ENCODE peak calls at places on chromosome 2, in ten cellular contexts. One of them, this sample, is unnamed.

GRCh38 chr2:234100686-234101085 is 50.2 kb downstream of the SPP2 start:
- DNase-seq in GM23338: no peak
- DNase-seq in mucosa of descending colon: no peak
- DNase-seq in colonic mucosa: no peak
- DNase-seq in thyroid gland: no peak
- DNase-seq in sigmoid colon: no peak
- DNase-seq in lower lobe of right lung: no peak
- DNase-seq in HCT116: no peak
- DNase-seq in transverse colon: no peak
- DNase-seq in uterus: no peak
- DNase-seq in this sample: peak

GRCh38 chr2:133773862-133774674 is 205.8 kb upstream of the NCKAP5 start:
- DNase-seq in transverse colon: no peak
- DNase-seq in colonic mucosa: no peak
- DNase-seq in lower lobe of right lung: no peak
- DNase-seq in mucosa of descending colon: no peak
- DNase-seq in thyroid gland: no peak
- DNase-seq in sigmoid colon: peak
- DNase-seq in HCT116: no peak
- DNase-seq in uterus: no peak
- DNase-seq in GM23338: no peak
- DNase-seq in this sample: no peak

GRCh38 chr2:179543361-179543901 is 278.8 kb upstream of the SESTD1 start:
- DNase-seq in thyroid gland: no peak
- DNase-seq in sigmoid colon: no peak
- DNase-seq in lower lobe of right lung: no peak
- DNase-seq in uterus: no peak
- DNase-seq in transverse colon: no peak
- DNase-seq in colonic mucosa: no peak
- DNase-seq in GM23338: peak
- DNase-seq in HCT116: no peak
- DNase-seq in mucosa of descending colon: no peak
- DNase-seq in this sample: no peak

GRCh38 chr2:232897971-232898408 is 27.9 kb downstream of the SNORC start:
- DNase-seq in transverse colon: no peak
- DNase-seq in thyroid gland: no peak
- DNase-seq in sigmoid colon: no peak
- DNase-seq in GM23338: no peak
- DNase-seq in mucosa of descending colon: peak
- DNase-seq in lower lobe of right lung: no peak
- DNase-seq in HCT116: no peak
- DNase-seq in uterus: no peak
- DNase-seq in colonic mucosa: no peak
- DNase-seq in this sample: no peak

GRCh38 chr2:210458395-210458794 is 18.2 kb downstream of the LANCL1 start:
- DNase-seq in sigmoid colon: no peak
- DNase-seq in transverse colon: no peak
- DNase-seq in uterus: no peak
- DNase-seq in GM23338: no peak
- DNase-seq in colonic mucosa: no peak
- DNase-seq in mucosa of descending colon: no peak
- DNase-seq in HCT116: no peak
- DNase-seq in thyroid gland: no peak
- DNase-seq in lower lobe of right lung: no peak
- DNase-seq in this sample: no peak

GRCh38 chr2:21382980-21383520 is 259.3 kb downstream of the TDRD15 start:
- DNase-seq in colonic mucosa: no peak
- DNase-seq in sigmoid colon: no peak
- DNase-seq in HCT116: no peak
- DNase-seq in transverse colon: no peak
- DNase-seq in lower lobe of right lung: no peak
- DNase-seq in mucosa of descending colon: no peak
- DNase-seq in thyroid gland: no peak
- DNase-seq in GM23338: no peak
- DNase-seq in uterus: no peak
- DNase-seq in this sample: no peak

GRCh38 chr2:142603761-142604160 is 273.7 kb upstream of the KYNU start:
- DNase-seq in uterus: no peak
- DNase-seq in HCT116: no peak
- DNase-seq in sigmoid colon: no peak
- DNase-seq in mucosa of descending colon: no peak
- DNase-seq in lower lobe of right lung: no peak
- DNase-seq in thyroid gland: no peak
- DNase-seq in GM23338: no peak
- DNase-seq in transverse colon: no peak
- DNase-seq in colonic mucosa: no peak
- DNase-seq in this sample: no peak

GRCh38 chr2:39625193-39625926 is 40.4 kb upstream of the TMEM178A start:
- DNase-seq in transverse colon: no peak
- DNase-seq in sigmoid colon: no peak
- DNase-seq in uterus: no peak
- DNase-seq in colonic mucosa: no peak
- DNase-seq in HCT116: no peak
- DNase-seq in mucosa of descending colon: no peak
- DNase-seq in lower lobe of right lung: no peak
- DNase-seq in thyroid gland: no peak
- DNase-seq in GM23338: peak
- DNase-seq in this sample: no peak

DNA sequence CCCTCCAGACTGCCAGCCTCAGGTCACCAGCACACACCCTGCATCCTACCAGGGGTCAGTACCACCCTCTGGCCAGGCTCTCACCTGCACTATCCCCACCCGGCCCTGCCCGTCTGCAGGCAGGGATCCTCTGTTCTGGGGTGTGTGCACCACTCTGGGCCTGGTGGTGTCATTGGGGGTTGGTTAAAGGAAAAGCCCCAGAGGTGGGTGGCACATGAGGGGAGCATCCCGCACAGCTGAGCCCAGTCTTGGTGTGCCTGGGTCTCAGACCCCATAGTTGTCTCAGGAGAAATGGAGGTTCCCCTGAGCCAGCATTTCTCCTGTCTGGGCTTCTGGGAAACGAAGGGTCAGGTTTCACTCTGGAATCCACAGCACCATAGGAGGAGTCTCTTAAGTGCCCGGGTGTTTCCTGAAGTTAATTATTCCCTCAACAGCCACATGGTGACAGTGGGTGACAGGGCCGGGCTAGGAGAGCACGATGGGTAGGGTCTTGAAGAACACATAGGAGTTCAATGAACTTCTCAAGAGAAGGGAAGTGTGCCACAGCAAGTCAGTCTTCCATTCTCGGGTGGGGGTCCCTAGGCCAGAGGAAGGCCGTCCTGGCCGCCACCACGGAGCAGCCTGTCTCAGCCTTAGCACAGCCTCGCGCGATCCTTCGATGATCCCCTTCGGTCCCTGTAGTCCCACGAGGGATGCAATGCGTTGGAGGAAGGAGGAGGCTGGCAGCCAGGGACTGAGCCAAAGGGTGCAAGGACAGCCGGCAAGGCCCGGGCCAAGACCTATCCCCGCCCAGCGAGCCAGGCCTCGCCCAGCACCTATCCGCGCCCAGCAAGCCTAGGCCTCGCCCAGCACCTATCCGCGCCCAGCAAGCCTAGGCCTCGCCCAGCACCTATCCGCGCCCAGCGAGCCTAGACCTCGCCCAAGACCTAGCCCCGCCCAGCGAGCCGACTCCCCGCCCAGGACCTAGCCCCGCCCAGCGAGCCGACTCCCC is 1.1 kb upstream of the FARP2 start:
- DNase-seq in mucosa of descending colon: peak
- DNase-seq in HCT116: peak
- DNase-seq in sigmoid colon: peak
- DNase-seq in thyroid gland: peak
- DNase-seq in lower lobe of right lung: peak
- DNase-seq in colonic mucosa: peak
- DNase-seq in GM23338: peak
- DNase-seq in transverse colon: peak
- DNase-seq in uterus: peak
- DNase-seq in this sample: peak
- H3K4me3 ChIP-seq in mucosa of descending colon: no peak
- H3K4me3 ChIP-seq in HCT116: peak
- H3K4me3 ChIP-seq in sigmoid colon: peak
- H3K4me3 ChIP-seq in thyroid gland: no peak
- H3K4me3 ChIP-seq in lower lobe of right lung: peak
- H3K4me3 ChIP-seq in colonic mucosa: peak
- H3K4me3 ChIP-seq in GM23338: peak
- H3K4me3 ChIP-seq in transverse colon: peak
- H3K4me3 ChIP-seq in uterus: peak
- H3K4me3 ChIP-seq in this sample: no peak

GRCh38 chr2:121336528-121337294 is 51.7 kb upstream of the TFCP2L1 start:
- DNase-seq in uterus: no peak
- DNase-seq in HCT116: no peak
- DNase-seq in transverse colon: no peak
- DNase-seq in lower lobe of right lung: no peak
- DNase-seq in thyroid gland: peak
- DNase-seq in colonic mucosa: no peak
- DNase-seq in GM23338: peak
- DNase-seq in mucosa of descending colon: no peak
- DNase-seq in sigmoid colon: peak
- DNase-seq in this sample: no peak
- H3K4me3 ChIP-seq in uterus: no peak
- H3K4me3 ChIP-seq in HCT116: no peak
- H3K4me3 ChIP-seq in transverse colon: no peak
- H3K4me3 ChIP-seq in lower lobe of right lung: no peak
- H3K4me3 ChIP-seq in thyroid gland: no peak
- H3K4me3 ChIP-seq in colonic mucosa: no peak
- H3K4me3 ChIP-seq in GM23338: no peak
- H3K4me3 ChIP-seq in mucosa of descending colon: no peak
- H3K4me3 ChIP-seq in sigmoid colon: no peak
- H3K4me3 ChIP-seq in this sample: no peak

DNA sequence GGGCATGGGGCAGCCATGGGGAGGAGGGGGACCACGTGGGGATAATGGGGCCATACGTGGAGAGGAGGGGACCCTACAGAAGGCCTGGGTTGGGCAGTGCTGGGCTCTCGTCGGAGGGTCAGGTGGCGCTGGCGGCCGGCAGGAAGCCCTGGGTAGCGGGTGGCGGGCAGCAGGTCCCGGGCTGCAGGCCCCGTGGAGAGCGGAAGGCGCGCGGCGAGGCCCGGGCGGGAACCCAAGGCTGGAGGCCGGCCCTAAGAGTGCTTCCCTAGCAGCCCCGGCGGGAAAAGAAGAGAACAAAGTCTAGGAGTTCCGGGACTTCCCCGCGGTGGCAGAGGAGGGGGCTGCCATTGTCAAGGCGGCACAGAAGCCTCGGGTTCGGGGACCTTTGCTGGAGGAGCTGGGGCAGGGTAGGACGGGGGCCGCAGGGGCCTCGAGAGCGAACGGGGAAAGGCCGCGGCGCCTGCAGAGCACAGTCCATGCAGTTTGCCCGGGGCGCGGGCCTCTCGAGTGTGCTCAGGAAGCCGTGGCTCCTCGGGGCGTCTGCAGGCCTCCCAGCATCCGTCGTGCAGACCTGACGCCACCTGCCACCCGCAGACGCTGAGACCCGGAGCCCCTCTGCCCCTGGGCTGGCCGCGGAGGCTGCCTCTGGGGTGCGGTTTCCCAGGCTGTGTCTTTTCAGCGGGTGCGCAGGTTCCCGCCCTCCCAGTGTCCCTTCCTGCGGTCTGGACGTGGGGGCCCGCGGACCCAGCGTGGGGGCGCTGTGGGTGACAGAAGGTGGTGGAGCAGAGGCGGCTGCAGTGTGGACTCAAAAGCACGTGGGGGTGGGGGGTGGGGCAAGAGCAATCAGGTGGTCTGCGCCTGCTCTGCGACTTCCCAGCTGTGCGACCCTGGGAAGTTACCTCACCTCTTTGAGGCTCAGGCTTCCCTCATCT is 19.4 kb upstream of the NCL start:
- DNase-seq in mucosa of descending colon: peak
- DNase-seq in sigmoid colon: peak
- DNase-seq in HCT116: no peak
- DNase-seq in uterus: peak
- DNase-seq in colonic mucosa: no peak
- DNase-seq in GM23338: peak
- DNase-seq in thyroid gland: no peak
- DNase-seq in lower lobe of right lung: peak
- DNase-seq in transverse colon: peak
- DNase-seq in this sample: no peak
- H3K4me3 ChIP-seq in mucosa of descending colon: no peak
- H3K4me3 ChIP-seq in sigmoid colon: peak
- H3K4me3 ChIP-seq in HCT116: no peak
- H3K4me3 ChIP-seq in uterus: peak
- H3K4me3 ChIP-seq in colonic mucosa: peak
- H3K4me3 ChIP-seq in GM23338: no peak
- H3K4me3 ChIP-seq in thyroid gland: peak
- H3K4me3 ChIP-seq in lower lobe of right lung: peak
- H3K4me3 ChIP-seq in transverse colon: peak
- H3K4me3 ChIP-seq in this sample: peak

DNA sequence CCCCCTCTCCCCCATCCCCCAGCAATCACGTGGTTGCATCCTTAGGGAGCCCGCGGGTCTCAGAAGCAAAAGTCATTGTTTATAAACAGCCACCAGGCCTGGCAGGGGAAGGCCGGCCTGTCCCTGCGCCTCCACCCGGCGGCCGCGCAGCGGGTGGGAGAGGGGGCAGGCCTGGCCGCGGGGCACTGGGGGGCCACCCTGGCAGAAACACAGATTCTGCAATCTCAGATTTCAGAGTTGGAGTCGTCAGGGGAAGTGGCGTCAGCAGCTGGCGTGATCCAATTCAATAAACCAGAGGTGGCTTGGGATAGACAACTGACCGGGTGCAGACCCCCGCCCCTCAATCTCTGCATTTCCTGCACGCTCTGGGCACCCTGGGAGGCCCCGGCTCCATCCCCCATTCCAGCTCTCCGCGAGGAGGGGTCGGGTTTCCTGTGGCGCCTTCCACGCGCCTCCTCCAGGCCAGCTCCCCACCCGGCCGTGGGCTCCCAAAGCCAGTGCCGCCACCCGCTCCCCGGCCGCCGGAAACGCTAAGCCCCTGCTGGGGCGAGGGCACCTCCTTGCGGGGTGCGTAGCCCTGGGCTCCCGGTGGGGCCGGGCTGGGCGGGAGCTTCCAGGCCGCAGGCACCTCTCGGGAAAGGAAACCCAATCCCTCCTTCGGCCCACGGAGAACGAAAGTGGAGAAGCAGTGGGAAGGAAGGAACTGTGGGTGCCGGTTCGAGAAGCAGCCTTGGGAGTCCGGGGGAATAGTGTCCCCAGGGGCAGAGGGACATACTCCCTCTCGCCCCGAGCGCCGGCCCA is 1.1 kb downstream of the BIN1 start:
- DNase-seq in GM23338: peak
- DNase-seq in transverse colon: peak
- DNase-seq in uterus: peak
- DNase-seq in thyroid gland: peak
- DNase-seq in lower lobe of right lung: peak
- DNase-seq in sigmoid colon: peak
- DNase-seq in mucosa of descending colon: peak
- DNase-seq in HCT116: no peak
- DNase-seq in colonic mucosa: peak
- DNase-seq in this sample: peak
- H3K4me3 ChIP-seq in GM23338: peak
- H3K4me3 ChIP-seq in transverse colon: peak
- H3K4me3 ChIP-seq in uterus: peak
- H3K4me3 ChIP-seq in thyroid gland: peak
- H3K4me3 ChIP-seq in lower lobe of right lung: peak
- H3K4me3 ChIP-seq in sigmoid colon: peak
- H3K4me3 ChIP-seq in mucosa of descending colon: peak
- H3K4me3 ChIP-seq in HCT116: peak
- H3K4me3 ChIP-seq in colonic mucosa: peak
- H3K4me3 ChIP-seq in this sample: peak

GRCh38 chr2:191675807-191676667 is 1.9 kb upstream of the NABP1 start:
- DNase-seq in uterus: no peak
- DNase-seq in GM23338: peak
- DNase-seq in sigmoid colon: peak
- DNase-seq in transverse colon: peak
- DNase-seq in colonic mucosa: peak
- DNase-seq in mucosa of descending colon: peak
- DNase-seq in lower lobe of right lung: peak
- DNase-seq in HCT116: no peak
- DNase-seq in thyroid gland: peak
- DNase-seq in this sample: peak
- H3K4me3 ChIP-seq in uterus: no peak
- H3K4me3 ChIP-seq in GM23338: no peak
- H3K4me3 ChIP-seq in sigmoid colon: no peak
- H3K4me3 ChIP-seq in transverse colon: no peak
- H3K4me3 ChIP-seq in colonic mucosa: no peak
- H3K4me3 ChIP-seq in mucosa of descending colon: no peak
- H3K4me3 ChIP-seq in lower lobe of right lung: no peak
- H3K4me3 ChIP-seq in HCT116: no peak
- H3K4me3 ChIP-seq in thyroid gland: no peak
- H3K4me3 ChIP-seq in this sample: no peak